ENCODE peak calls at places on chromosomes 5 and 9, in ten cellular contexts. One of them, this sample, is unnamed. For H3K4me1, the result is how much of the 10 kb centered on the place peaks cover.

GRCh38 chr5:170315154-170315553 is 17.6 kb upstream of the LCP2 start:
- DNase-seq in trophoblast cell: no peak
- DNase-seq in aorta: peak
- DNase-seq in effector memory CD4-positive, alpha-beta T cell: no peak
- DNase-seq in CD8-positive, alpha-beta T cell: no peak
- DNase-seq in GM23338: no peak
- DNase-seq in left lung: no peak
- DNase-seq in left ventricle myocardium inferior: peak
- DNase-seq in CD4-positive, alpha-beta memory T cell: no peak
- DNase-seq in lower lobe of right lung: no peak
- DNase-seq in this sample: no peak

GRCh38 chr5:104189909-104190308 is 627.3 kb upstream of the NUDT12 start:
- DNase-seq in left lung: no peak
- DNase-seq in aorta: no peak
- DNase-seq in trophoblast cell: no peak
- DNase-seq in CD4-positive, alpha-beta memory T cell: no peak
- DNase-seq in GM23338: no peak
- DNase-seq in lower lobe of right lung: no peak
- DNase-seq in CD8-positive, alpha-beta T cell: no peak
- DNase-seq in effector memory CD4-positive, alpha-beta T cell: no peak
- DNase-seq in left ventricle myocardium inferior: no peak
- DNase-seq in this sample: no peak

GRCh38 chr5:180159756-180160155 is 49.3 kb downstream of the RASGEF1C start:
- DNase-seq in GM23338: no peak
- DNase-seq in lower lobe of right lung: no peak
- DNase-seq in left ventricle myocardium inferior: no peak
- DNase-seq in aorta: no peak
- DNase-seq in CD4-positive, alpha-beta memory T cell: no peak
- DNase-seq in left lung: no peak
- DNase-seq in CD8-positive, alpha-beta T cell: no peak
- DNase-seq in trophoblast cell: no peak
- DNase-seq in effector memory CD4-positive, alpha-beta T cell: no peak
- DNase-seq in this sample: no peak

GRCh38 chr9:121634800-121635261 is 16.6 kb upstream of the DAB2IP start:
- DNase-seq in CD8-positive, alpha-beta T cell: no peak
- DNase-seq in CD4-positive, alpha-beta memory T cell: no peak
- DNase-seq in GM23338: peak
- DNase-seq in left lung: no peak
- DNase-seq in lower lobe of right lung: no peak
- DNase-seq in left ventricle myocardium inferior: no peak
- DNase-seq in aorta: no peak
- DNase-seq in effector memory CD4-positive, alpha-beta T cell: no peak
- DNase-seq in trophoblast cell: no peak
- DNase-seq in this sample: no peak

GRCh38 chr9:109640232-109641078 is 139.5 kb upstream of the PALM2AKAP2 start:
- DNase-seq in CD4-positive, alpha-beta memory T cell: no peak
- DNase-seq in CD8-positive, alpha-beta T cell: no peak
- DNase-seq in left lung: peak
- DNase-seq in effector memory CD4-positive, alpha-beta T cell: no peak
- DNase-seq in GM23338: peak
- DNase-seq in trophoblast cell: no peak
- DNase-seq in left ventricle myocardium inferior: peak
- DNase-seq in lower lobe of right lung: peak
- DNase-seq in aorta: peak
- DNase-seq in this sample: peak

GRCh38 chr9:99873531-99873930 is 32.9 kb upstream of the STX17 start:
- DNase-seq in left ventricle myocardium inferior: no peak
- DNase-seq in aorta: no peak
- DNase-seq in GM23338: no peak
- DNase-seq in trophoblast cell: no peak
- DNase-seq in effector memory CD4-positive, alpha-beta T cell: no peak
- DNase-seq in CD8-positive, alpha-beta T cell: no peak
- DNase-seq in lower lobe of right lung: no peak
- DNase-seq in left lung: no peak
- DNase-seq in CD4-positive, alpha-beta memory T cell: no peak
- DNase-seq in this sample: no peak

GRCh38 chr9:108860764-108861163 is 1.3 kb upstream of the ACTL7A start:
- DNase-seq in CD8-positive, alpha-beta T cell: no peak
- DNase-seq in lower lobe of right lung: no peak
- DNase-seq in left ventricle myocardium inferior: no peak
- DNase-seq in effector memory CD4-positive, alpha-beta T cell: no peak
- DNase-seq in aorta: no peak
- DNase-seq in GM23338: no peak
- DNase-seq in left lung: no peak
- DNase-seq in CD4-positive, alpha-beta memory T cell: no peak
- DNase-seq in trophoblast cell: no peak
- DNase-seq in this sample: no peak

GRCh38 chr5:158119852-158120708 is 261.1 kb upstream of the CLINT1 start:
- DNase-seq in left ventricle myocardium inferior: no peak
- DNase-seq in lower lobe of right lung: no peak
- DNase-seq in GM23338: no peak
- DNase-seq in CD8-positive, alpha-beta T cell: no peak
- DNase-seq in aorta: no peak
- DNase-seq in trophoblast cell: no peak
- DNase-seq in effector memory CD4-positive, alpha-beta T cell: no peak
- DNase-seq in left lung: no peak
- DNase-seq in CD4-positive, alpha-beta memory T cell: no peak
- DNase-seq in this sample: no peak

GRCh38 chr5:96565843-96566242 is 96.3 kb upstream of the CAST start:
- DNase-seq in aorta: no peak
- DNase-seq in left lung: no peak
- DNase-seq in CD4-positive, alpha-beta memory T cell: no peak
- DNase-seq in GM23338: peak
- DNase-seq in CD8-positive, alpha-beta T cell: no peak
- DNase-seq in trophoblast cell: no peak
- DNase-seq in lower lobe of right lung: no peak
- DNase-seq in left ventricle myocardium inferior: no peak
- DNase-seq in effector memory CD4-positive, alpha-beta T cell: no peak
- DNase-seq in this sample: no peak

GRCh38 chr5:154755361-154756202 is at the start of gene LARP1:
- DNase-seq in lower lobe of right lung: peak
- DNase-seq in left ventricle myocardium inferior: peak
- DNase-seq in CD4-positive, alpha-beta memory T cell: peak
- DNase-seq in trophoblast cell: no peak
- DNase-seq in GM23338: no peak
- DNase-seq in effector memory CD4-positive, alpha-beta T cell: no peak
- DNase-seq in aorta: peak
- DNase-seq in left lung: peak
- DNase-seq in CD8-positive, alpha-beta T cell: no peak
- DNase-seq in this sample: peak

GRCh38 chr9:100455470-100455869 is 17.5 kb upstream of the TMEFF1 start:
- DNase-seq in GM23338: no peak
- DNase-seq in CD8-positive, alpha-beta T cell: no peak
- DNase-seq in left lung: no peak
- DNase-seq in lower lobe of right lung: no peak
- DNase-seq in left ventricle myocardium inferior: no peak
- DNase-seq in trophoblast cell: no peak
- DNase-seq in effector memory CD4-positive, alpha-beta T cell: no peak
- DNase-seq in CD4-positive, alpha-beta memory T cell: no peak
- DNase-seq in aorta: no peak
- DNase-seq in this sample: no peak

GRCh38 chr9:115109486-115109885 is 8.5 kb downstream of the TNC start:
- DNase-seq in trophoblast cell: no peak
- DNase-seq in CD4-positive, alpha-beta memory T cell: no peak
- DNase-seq in CD8-positive, alpha-beta T cell: no peak
- DNase-seq in GM23338: no peak
- DNase-seq in lower lobe of right lung: no peak
- DNase-seq in effector memory CD4-positive, alpha-beta T cell: no peak
- DNase-seq in left ventricle myocardium inferior: no peak
- DNase-seq in left lung: no peak
- DNase-seq in aorta: no peak
- DNase-seq in this sample: no peak

GRCh38 chr5:75023368-75024159 is 28.8 kb downstream of the GCNT4 start:
- DNase-seq in effector memory CD4-positive, alpha-beta T cell: no peak
- DNase-seq in GM23338: no peak
- DNase-seq in trophoblast cell: no peak
- DNase-seq in left lung: no peak
- DNase-seq in aorta: no peak
- DNase-seq in CD8-positive, alpha-beta T cell: peak
- DNase-seq in lower lobe of right lung: no peak
- DNase-seq in left ventricle myocardium inferior: no peak
- DNase-seq in CD4-positive, alpha-beta memory T cell: peak
- DNase-seq in this sample: no peak

GRCh38 chr5:52961238-52961637 is 27.9 kb upstream of the ITGA2 start:
- DNase-seq in left ventricle myocardium inferior: no peak
- DNase-seq in left lung: no peak
- DNase-seq in lower lobe of right lung: no peak
- DNase-seq in CD4-positive, alpha-beta memory T cell: no peak
- DNase-seq in trophoblast cell: no peak
- DNase-seq in aorta: no peak
- DNase-seq in effector memory CD4-positive, alpha-beta T cell: no peak
- DNase-seq in GM23338: no peak
- DNase-seq in CD8-positive, alpha-beta T cell: no peak
- DNase-seq in this sample: no peak

GRCh38 chr5:52963636-52964035 is 25.5 kb upstream of the ITGA2 start:
- DNase-seq in trophoblast cell: peak
- DNase-seq in CD4-positive, alpha-beta memory T cell: no peak
- DNase-seq in lower lobe of right lung: no peak
- DNase-seq in left lung: no peak
- DNase-seq in CD8-positive, alpha-beta T cell: no peak
- DNase-seq in GM23338: no peak
- DNase-seq in effector memory CD4-positive, alpha-beta T cell: no peak
- DNase-seq in left ventricle myocardium inferior: no peak
- DNase-seq in aorta: no peak
- DNase-seq in this sample: no peak

GRCh38 chr5:52964138-52964537 is 25.0 kb upstream of the ITGA2 start:
- DNase-seq in aorta: no peak
- DNase-seq in CD8-positive, alpha-beta T cell: no peak
- DNase-seq in effector memory CD4-positive, alpha-beta T cell: no peak
- DNase-seq in lower lobe of right lung: no peak
- DNase-seq in left ventricle myocardium inferior: no peak
- DNase-seq in trophoblast cell: peak
- DNase-seq in left lung: no peak
- DNase-seq in GM23338: no peak
- DNase-seq in CD4-positive, alpha-beta memory T cell: no peak
- DNase-seq in this sample: no peak
- H3K4me1 ChIP-seq in aorta: under half
- H3K4me1 ChIP-seq in CD8-positive, alpha-beta T cell: under half
- H3K4me1 ChIP-seq in effector memory CD4-positive, alpha-beta T cell: under half
- H3K4me1 ChIP-seq in lower lobe of right lung: under half
- H3K4me1 ChIP-seq in left ventricle myocardium inferior: under half
- H3K4me1 ChIP-seq in trophoblast cell: under half
- H3K4me1 ChIP-seq in left lung: under half
- H3K4me1 ChIP-seq in GM23338: under half
- H3K4me1 ChIP-seq in CD4-positive, alpha-beta memory T cell: under half
- H3K4me1 ChIP-seq in this sample: under half

GRCh38 chr5:68195137-68195536 is 20.4 kb upstream of the PIK3R1 start:
- DNase-seq in trophoblast cell: no peak
- DNase-seq in left ventricle myocardium inferior: no peak
- DNase-seq in CD4-positive, alpha-beta memory T cell: no peak
- DNase-seq in effector memory CD4-positive, alpha-beta T cell: no peak
- DNase-seq in GM23338: no peak
- DNase-seq in aorta: no peak
- DNase-seq in left lung: no peak
- DNase-seq in CD8-positive, alpha-beta T cell: no peak
- DNase-seq in lower lobe of right lung: no peak
- DNase-seq in this sample: no peak
- H3K4me1 ChIP-seq in trophoblast cell: under half
- H3K4me1 ChIP-seq in left ventricle myocardium inferior: under half
- H3K4me1 ChIP-seq in CD4-positive, alpha-beta memory T cell: under half
- H3K4me1 ChIP-seq in effector memory CD4-positive, alpha-beta T cell: under half
- H3K4me1 ChIP-seq in GM23338: under half
- H3K4me1 ChIP-seq in aorta: under half
- H3K4me1 ChIP-seq in left lung: under half
- H3K4me1 ChIP-seq in CD8-positive, alpha-beta T cell: under half
- H3K4me1 ChIP-seq in lower lobe of right lung: under half
- H3K4me1 ChIP-seq in this sample: under half

GRCh38 chr5:139301766-139302499 is 8.4 kb downstream of the MATR3 start:
- DNase-seq in CD8-positive, alpha-beta T cell: no peak
- DNase-seq in CD4-positive, alpha-beta memory T cell: no peak
- DNase-seq in effector memory CD4-positive, alpha-beta T cell: no peak
- DNase-seq in lower lobe of right lung: no peak
- DNase-seq in trophoblast cell: peak
- DNase-seq in aorta: no peak
- DNase-seq in left lung: no peak
- DNase-seq in left ventricle myocardium inferior: no peak
- DNase-seq in GM23338: no peak
- DNase-seq in this sample: no peak
- H3K4me1 ChIP-seq in CD8-positive, alpha-beta T cell: half or more
- H3K4me1 ChIP-seq in CD4-positive, alpha-beta memory T cell: half or more
- H3K4me1 ChIP-seq in effector memory CD4-positive, alpha-beta T cell: half or more
- H3K4me1 ChIP-seq in lower lobe of right lung: half or more
- H3K4me1 ChIP-seq in trophoblast cell: under half
- H3K4me1 ChIP-seq in aorta: under half
- H3K4me1 ChIP-seq in left lung: under half
- H3K4me1 ChIP-seq in left ventricle myocardium inferior: half or more
- H3K4me1 ChIP-seq in GM23338: half or more
- H3K4me1 ChIP-seq in this sample: half or more

GRCh38 chr9:93228453-93228852 is 44.5 kb downstream of the WNK2 start:
- DNase-seq in effector memory CD4-positive, alpha-beta T cell: no peak
- DNase-seq in CD8-positive, alpha-beta T cell: no peak
- DNase-seq in aorta: no peak
- DNase-seq in left lung: peak
- DNase-seq in trophoblast cell: no peak
- DNase-seq in GM23338: no peak
- DNase-seq in CD4-positive, alpha-beta memory T cell: no peak
- DNase-seq in lower lobe of right lung: no peak
- DNase-seq in left ventricle myocardium inferior: no peak
- DNase-seq in this sample: no peak

GRCh38 chr9:93228030-93228429 is 44.1 kb downstream of the WNK2 start:
- DNase-seq in left ventricle myocardium inferior: no peak
- DNase-seq in effector memory CD4-positive, alpha-beta T cell: no peak
- DNase-seq in aorta: no peak
- DNase-seq in CD4-positive, alpha-beta memory T cell: no peak
- DNase-seq in left lung: peak
- DNase-seq in trophoblast cell: no peak
- DNase-seq in CD8-positive, alpha-beta T cell: no peak
- DNase-seq in GM23338: no peak
- DNase-seq in lower lobe of right lung: no peak
- DNase-seq in this sample: no peak

GRCh38 chr9:93225417-93225816 is 41.5 kb downstream of the WNK2 start:
- DNase-seq in lower lobe of right lung: no peak
- DNase-seq in trophoblast cell: no peak
- DNase-seq in CD8-positive, alpha-beta T cell: no peak
- DNase-seq in left ventricle myocardium inferior: no peak
- DNase-seq in GM23338: no peak
- DNase-seq in effector memory CD4-positive, alpha-beta T cell: no peak
- DNase-seq in left lung: no peak
- DNase-seq in aorta: no peak
- DNase-seq in CD4-positive, alpha-beta memory T cell: no peak
- DNase-seq in this sample: no peak

GRCh38 chr9:93225892-93226291 is 42.0 kb downstream of the WNK2 start:
- DNase-seq in CD8-positive, alpha-beta T cell: no peak
- DNase-seq in left ventricle myocardium inferior: no peak
- DNase-seq in trophoblast cell: no peak
- DNase-seq in CD4-positive, alpha-beta memory T cell: no peak
- DNase-seq in lower lobe of right lung: no peak
- DNase-seq in effector memory CD4-positive, alpha-beta T cell: no peak
- DNase-seq in left lung: peak
- DNase-seq in GM23338: no peak
- DNase-seq in aorta: no peak
- DNase-seq in this sample: no peak

DNA sequence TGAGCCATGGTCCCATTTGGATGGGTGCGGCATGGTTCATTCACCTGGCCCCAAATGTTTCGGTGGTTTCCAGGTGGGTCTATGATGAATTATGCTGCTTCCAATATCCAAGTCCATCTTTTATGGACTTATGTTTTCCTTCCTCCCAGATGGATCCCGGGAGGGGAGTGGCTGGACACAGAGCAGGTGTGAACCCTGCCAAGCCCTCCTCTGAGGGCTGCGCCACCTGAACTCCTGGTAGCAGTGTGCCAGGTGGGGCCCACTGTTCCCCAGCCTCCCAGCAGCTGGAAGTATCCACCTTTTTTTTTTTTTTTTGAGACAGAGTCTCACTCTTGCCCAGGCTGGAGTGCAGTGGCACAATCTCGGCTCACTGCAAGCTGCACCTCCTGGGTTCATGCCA is 42.9 kb downstream of the WNK2 start:
- DNase-seq in effector memory CD4-positive, alpha-beta T cell: no peak
- DNase-seq in GM23338: no peak
- DNase-seq in lower lobe of right lung: no peak
- DNase-seq in left lung: no peak
- DNase-seq in left ventricle myocardium inferior: no peak
- DNase-seq in trophoblast cell: no peak
- DNase-seq in CD4-positive, alpha-beta memory T cell: no peak
- DNase-seq in CD8-positive, alpha-beta T cell: no peak
- DNase-seq in aorta: no peak
- DNase-seq in this sample: no peak
- H3K4me1 ChIP-seq in effector memory CD4-positive, alpha-beta T cell: under half
- H3K4me1 ChIP-seq in GM23338: under half
- H3K4me1 ChIP-seq in lower lobe of right lung: under half
- H3K4me1 ChIP-seq in left lung: under half
- H3K4me1 ChIP-seq in left ventricle myocardium inferior: half or more
- H3K4me1 ChIP-seq in trophoblast cell: under half
- H3K4me1 ChIP-seq in CD4-positive, alpha-beta memory T cell: under half
- H3K4me1 ChIP-seq in CD8-positive, alpha-beta T cell: under half
- H3K4me1 ChIP-seq in aorta: under half
- H3K4me1 ChIP-seq in this sample: under half

This sample was measured in spleen.